ENCODE peak calls at places on chromosomes 7 and 10, in six cellular contexts. One of them, this sample, is unnamed.

GRCh38 chr10:126160571-126160970 is 227.7 kb downstream of the ADAM12 start:
- DNase-seq in endodermal cell: peak; percentile 73
- DNase-seq in GM06990: no peak
- DNase-seq in right cardiac atrium: no peak
- DNase-seq in AG04449: no peak
- DNase-seq in endothelial cell of umbilical vein: no peak
- DNase-seq in this sample: no peak

GRCh38 chr7:107972075-107972482 is 30.9 kb downstream of the LAMB1 start:
- DNase-seq in endodermal cell: no peak
- DNase-seq in GM06990: no peak
- DNase-seq in right cardiac atrium: no peak
- DNase-seq in AG04449: peak; percentile 12
- DNase-seq in endothelial cell of umbilical vein: peak; percentile 29
- DNase-seq in this sample: no peak

GRCh38 chr7:106345421-106346166 is 60.8 kb upstream of the NAMPT start:
- DNase-seq in endodermal cell: no peak
- DNase-seq in GM06990: no peak
- DNase-seq in right cardiac atrium: no peak
- DNase-seq in AG04449: no peak
- DNase-seq in endothelial cell of umbilical vein: peak; percentile 22
- DNase-seq in this sample: no peak

GRCh38 chr10:74008212-74008731 is 10.4 kb downstream of the VCL start:
- DNase-seq in endodermal cell: no peak
- DNase-seq in GM06990: peak; percentile 44
- DNase-seq in right cardiac atrium: no peak
- DNase-seq in AG04449: peak; percentile 74
- DNase-seq in endothelial cell of umbilical vein: peak; percentile 54
- DNase-seq in this sample: no peak

GRCh38 chr10:10722422-10722821 is 295.2 kb upstream of the CELF2 start:
- DNase-seq in endodermal cell: no peak
- DNase-seq in GM06990: no peak
- DNase-seq in right cardiac atrium: no peak
- DNase-seq in AG04449: no peak
- DNase-seq in endothelial cell of umbilical vein: no peak
- DNase-seq in this sample: no peak

GRCh38 chr7:137717811-137718271 is 128.9 kb downstream of the DGKI start:
- DNase-seq in endodermal cell: peak; percentile 78
- DNase-seq in GM06990: no peak
- DNase-seq in right cardiac atrium: no peak
- DNase-seq in AG04449: no peak
- DNase-seq in endothelial cell of umbilical vein: no peak
- DNase-seq in this sample: no peak

GRCh38 chr10:13808556-13809391 is 222.0 kb downstream of the PRPF18 start:
- DNase-seq in endodermal cell: no peak
- DNase-seq in GM06990: no peak
- DNase-seq in right cardiac atrium: no peak
- DNase-seq in AG04449: no peak
- DNase-seq in endothelial cell of umbilical vein: peak; percentile 82
- DNase-seq in this sample: no peak

GRCh38 chr7:43758861-43759683 is 592 bp downstream of the BLVRA start:
- DNase-seq in endodermal cell: peak; percentile 80
- DNase-seq in GM06990: peak; percentile 68
- DNase-seq in right cardiac atrium: peak; percentile 76
- DNase-seq in AG04449: no peak
- DNase-seq in endothelial cell of umbilical vein: peak; percentile 44
- DNase-seq in this sample: no peak

GRCh38 chr10:119301397-119301796 is 94.0 kb downstream of the GRK5 start:
- DNase-seq in endodermal cell: peak; percentile 49
- DNase-seq in GM06990: no peak
- DNase-seq in right cardiac atrium: no peak
- DNase-seq in AG04449: no peak
- DNase-seq in endothelial cell of umbilical vein: peak; percentile 65
- DNase-seq in this sample: no peak

GRCh38 chr7:97801108-97801507 is 69.2 kb downstream of the TAC1 start:
- DNase-seq in endodermal cell: no peak
- DNase-seq in GM06990: no peak
- DNase-seq in right cardiac atrium: no peak
- DNase-seq in AG04449: no peak
- DNase-seq in endothelial cell of umbilical vein: no peak
- DNase-seq in this sample: no peak

GRCh38 chr10:102230861-102231356 is 4.8 kb downstream of the ELOVL3 start:
- DNase-seq in endodermal cell: peak; percentile 90
- DNase-seq in GM06990: peak; percentile 54
- DNase-seq in right cardiac atrium: peak; percentile 69
- DNase-seq in AG04449: no peak
- DNase-seq in endothelial cell of umbilical vein: no peak
- DNase-seq in this sample: no peak

GRCh38 chr7:123819001-123819400 is 26.0 kb upstream of the HYAL4 start:
- DNase-seq in endodermal cell: no peak
- DNase-seq in GM06990: no peak
- DNase-seq in right cardiac atrium: no peak
- DNase-seq in AG04449: no peak
- DNase-seq in endothelial cell of umbilical vein: no peak
- DNase-seq in this sample: no peak

GRCh38 chr7:115533785-115534184 is 496.8 kb downstream of the TFEC start:
- DNase-seq in endodermal cell: no peak
- DNase-seq in GM06990: no peak
- DNase-seq in right cardiac atrium: no peak
- DNase-seq in AG04449: no peak
- DNase-seq in endothelial cell of umbilical vein: no peak
- DNase-seq in this sample: no peak

GRCh38 chr7:157844611-157845010 is 507.8 kb downstream of the DNAJB6 start:
- DNase-seq in endodermal cell: no peak
- DNase-seq in GM06990: no peak
- DNase-seq in right cardiac atrium: no peak
- DNase-seq in AG04449: no peak
- DNase-seq in endothelial cell of umbilical vein: no peak
- DNase-seq in this sample: no peak

GRCh38 chr10:52517017-52517416 is 202.9 kb downstream of the DKK1 start:
- DNase-seq in endodermal cell: no peak
- DNase-seq in GM06990: no peak
- DNase-seq in right cardiac atrium: no peak
- DNase-seq in AG04449: no peak
- DNase-seq in endothelial cell of umbilical vein: no peak
- DNase-seq in this sample: no peak

GRCh38 chr10:93461124-93461806 is 20.9 kb downstream of the MYOF start:
- DNase-seq in endodermal cell: no peak
- DNase-seq in GM06990: no peak
- DNase-seq in right cardiac atrium: no peak
- DNase-seq in AG04449: no peak
- DNase-seq in endothelial cell of umbilical vein: peak; percentile 67
- DNase-seq in this sample: peak; percentile 26

GRCh38 chr10:93873427-93874115 is 20.2 kb upstream of the SLC35G1 start:
- DNase-seq in endodermal cell: no peak
- DNase-seq in GM06990: no peak
- DNase-seq in right cardiac atrium: no peak
- DNase-seq in AG04449: peak; percentile 29
- DNase-seq in endothelial cell of umbilical vein: no peak
- DNase-seq in this sample: no peak

GRCh38 chr7:70299447-70299807 is 701.2 kb downstream of the AUTS2 start:
- DNase-seq in endodermal cell: no peak
- DNase-seq in GM06990: no peak
- DNase-seq in right cardiac atrium: no peak
- DNase-seq in AG04449: no peak
- DNase-seq in endothelial cell of umbilical vein: no peak
- DNase-seq in this sample: no peak

DNA sequence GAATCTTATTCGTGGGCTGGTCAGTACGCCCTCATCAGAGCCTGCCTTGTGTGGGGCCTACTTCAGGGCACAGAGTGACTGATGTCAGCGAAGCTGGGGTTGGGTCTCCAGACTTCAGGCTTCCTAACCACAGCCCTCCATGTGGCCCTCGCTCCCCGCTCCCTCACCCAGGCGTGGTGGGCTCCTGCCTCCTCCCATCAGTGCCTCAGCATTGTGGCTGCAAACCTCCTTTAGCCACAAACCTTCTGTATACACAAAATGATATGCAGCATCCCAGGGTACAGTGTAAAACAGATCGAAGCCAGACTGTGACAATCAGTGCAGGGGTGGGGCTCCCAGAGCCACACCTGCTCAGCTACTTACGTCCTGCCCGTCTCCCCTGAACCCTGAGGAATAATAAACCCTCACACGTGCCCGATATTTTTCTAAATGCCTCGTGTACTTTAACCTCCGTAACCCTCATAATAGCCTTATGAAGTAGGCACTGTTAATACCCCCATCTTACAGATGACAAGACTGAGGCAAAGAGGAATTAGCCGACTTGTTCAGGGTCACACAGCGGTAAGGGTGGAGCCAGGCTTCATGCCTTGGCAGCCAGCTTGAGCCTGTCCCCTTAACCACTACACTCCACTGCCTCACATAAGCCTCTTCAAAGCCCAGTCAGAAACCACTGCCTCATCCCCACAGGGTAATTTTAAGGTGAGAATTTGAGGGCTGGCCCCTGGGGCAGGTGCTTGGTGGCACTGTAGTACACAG is 7.3 kb upstream of the C10orf105 start:
- DNase-seq in endodermal cell: no peak
- DNase-seq in GM06990: peak; percentile 65
- DNase-seq in right cardiac atrium: no peak
- DNase-seq in AG04449: no peak
- DNase-seq in endothelial cell of umbilical vein: no peak
- DNase-seq in this sample: no peak
- H3K4me3 ChIP-seq in endodermal cell: no peak overlapping the region
- H3K4me3 ChIP-seq in GM06990: no peak overlapping the region
- H3K4me3 ChIP-seq in right cardiac atrium: no peak overlapping the region
- H3K4me3 ChIP-seq in AG04449: no peak overlapping the region
- H3K4me3 ChIP-seq in endothelial cell of umbilical vein: no peak overlapping the region
- H3K4me3 ChIP-seq in this sample: no peak overlapping the region

GRCh38 chr10:28681345-28681763 is 4.0 kb downstream of the BAMBI start:
- DNase-seq in endodermal cell: no peak
- DNase-seq in GM06990: no peak
- DNase-seq in right cardiac atrium: no peak
- DNase-seq in AG04449: no peak
- DNase-seq in endothelial cell of umbilical vein: no peak
- DNase-seq in this sample: no peak
- H3K4me3 ChIP-seq in endodermal cell: peak overlapping the region; percentile 96
- H3K4me3 ChIP-seq in GM06990: no peak overlapping the region
- H3K4me3 ChIP-seq in right cardiac atrium: peak overlapping the region; percentile 86
- H3K4me3 ChIP-seq in AG04449: no peak overlapping the region
- H3K4me3 ChIP-seq in endothelial cell of umbilical vein: no peak overlapping the region
- H3K4me3 ChIP-seq in this sample: no peak overlapping the region

GRCh38 chr10:16809074-16809718 is 8.0 kb downstream of the RSU1 start:
- DNase-seq in endodermal cell: peak; percentile 87
- DNase-seq in GM06990: no peak
- DNase-seq in right cardiac atrium: no peak
- DNase-seq in AG04449: no peak
- DNase-seq in endothelial cell of umbilical vein: peak; percentile 64
- DNase-seq in this sample: no peak

GRCh38 chr10:16814081-16814480 is 3.1 kb downstream of the RSU1 start:
- DNase-seq in endodermal cell: no peak
- DNase-seq in GM06990: no peak
- DNase-seq in right cardiac atrium: no peak
- DNase-seq in AG04449: no peak
- DNase-seq in endothelial cell of umbilical vein: no peak
- DNase-seq in this sample: no peak

GRCh38 chr10:16811292-16811691 is 5.9 kb downstream of the RSU1 start:
- DNase-seq in endodermal cell: no peak
- DNase-seq in GM06990: no peak
- DNase-seq in right cardiac atrium: no peak
- DNase-seq in AG04449: no peak
- DNase-seq in endothelial cell of umbilical vein: no peak
- DNase-seq in this sample: no peak

GRCh38 chr10:16816142-16816541 is 1.1 kb downstream of the RSU1 start:
- DNase-seq in endodermal cell: no peak
- DNase-seq in GM06990: no peak
- DNase-seq in right cardiac atrium: no peak
- DNase-seq in AG04449: no peak
- DNase-seq in endothelial cell of umbilical vein: no peak
- DNase-seq in this sample: no peak

DNA sequence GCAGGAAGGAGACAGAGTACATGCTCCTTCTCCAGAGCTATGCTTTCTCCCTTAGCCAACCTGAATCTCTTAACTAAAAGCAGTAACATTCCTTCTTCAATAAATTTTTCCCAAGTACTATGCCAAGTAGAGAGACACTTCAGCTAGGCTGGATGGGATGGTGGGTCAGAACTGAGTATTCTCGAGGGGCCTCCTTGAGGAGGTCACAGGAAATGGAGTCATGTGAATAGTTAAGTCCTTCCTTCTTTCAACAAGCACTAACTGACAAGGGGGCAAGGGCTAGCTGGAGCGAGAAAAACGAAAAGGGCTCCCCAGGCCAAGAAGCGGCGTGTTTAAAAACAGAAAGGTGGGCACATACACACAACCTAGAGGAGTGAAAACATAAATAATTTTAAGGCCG is 5.5 kb downstream of the RSU1 start:
- DNase-seq in endodermal cell: no peak
- DNase-seq in GM06990: no peak
- DNase-seq in right cardiac atrium: no peak
- DNase-seq in AG04449: no peak
- DNase-seq in endothelial cell of umbilical vein: no peak
- DNase-seq in this sample: no peak
- H3K4me3 ChIP-seq in endodermal cell: no peak overlapping the region
- H3K4me3 ChIP-seq in GM06990: no peak overlapping the region
- H3K4me3 ChIP-seq in right cardiac atrium: no peak overlapping the region
- H3K4me3 ChIP-seq in AG04449: no peak overlapping the region
- H3K4me3 ChIP-seq in endothelial cell of umbilical vein: no peak overlapping the region
- H3K4me3 ChIP-seq in this sample: no peak overlapping the region

GRCh38 chr10:21369697-21370096 is 155.8 kb downstream of the SKIDA1 start:
- DNase-seq in endodermal cell: no peak
- DNase-seq in GM06990: no peak
- DNase-seq in right cardiac atrium: no peak
- DNase-seq in AG04449: no peak
- DNase-seq in endothelial cell of umbilical vein: peak; percentile 92
- DNase-seq in this sample: no peak

GRCh38 chr10:21368022-21368582 is 157.4 kb downstream of the SKIDA1 start:
- DNase-seq in endodermal cell: no peak
- DNase-seq in GM06990: no peak
- DNase-seq in right cardiac atrium: no peak
- DNase-seq in AG04449: no peak
- DNase-seq in endothelial cell of umbilical vein: no peak
- DNase-seq in this sample: no peak

GRCh38 chr10:21368728-21369425 is 156.6 kb downstream of the SKIDA1 start:
- DNase-seq in endodermal cell: no peak
- DNase-seq in GM06990: no peak
- DNase-seq in right cardiac atrium: no peak
- DNase-seq in AG04449: no peak
- DNase-seq in endothelial cell of umbilical vein: peak; percentile 50
- DNase-seq in this sample: no peak

DNA sequence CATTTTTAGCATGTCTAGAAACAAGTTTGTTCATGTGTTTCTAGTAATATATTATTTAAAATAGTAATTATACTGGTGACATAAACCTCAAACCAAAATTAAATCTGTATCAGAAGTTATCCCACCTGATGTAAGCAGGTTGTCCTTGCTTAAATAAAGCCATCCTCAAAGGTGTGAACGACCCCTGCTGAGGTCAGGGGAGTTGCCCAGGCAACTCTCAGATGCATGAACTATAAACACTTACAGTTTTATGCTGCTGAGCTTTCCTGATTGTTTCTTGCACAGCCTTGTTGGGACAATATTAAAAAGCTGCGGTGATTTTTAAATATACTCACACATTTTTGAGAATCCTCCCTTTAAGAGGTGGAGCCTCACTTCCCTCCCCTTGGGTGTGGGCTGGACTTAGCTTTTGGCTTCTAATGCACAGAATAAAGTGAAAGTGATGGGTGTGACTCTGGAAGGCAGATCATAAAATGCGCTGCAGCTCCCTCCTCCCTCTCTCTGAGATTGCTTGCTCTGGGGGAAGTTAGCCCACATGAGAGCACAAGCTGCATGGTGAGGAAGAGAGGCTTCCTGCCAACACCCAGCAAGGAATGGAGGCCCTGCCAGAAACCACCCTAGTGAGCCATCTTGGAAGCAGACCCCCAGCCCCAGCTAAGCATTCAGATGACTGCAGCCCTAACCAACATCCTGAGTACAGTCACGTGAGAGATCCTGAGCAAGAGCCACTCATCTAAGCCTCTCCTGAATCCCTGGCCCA is 152.7 kb downstream of the SKIDA1 start:
- DNase-seq in endodermal cell: peak; percentile 78
- DNase-seq in GM06990: peak; percentile 47
- DNase-seq in right cardiac atrium: peak; percentile 61
- DNase-seq in AG04449: peak; percentile 72
- DNase-seq in endothelial cell of umbilical vein: peak; percentile 88
- DNase-seq in this sample: no peak
- H3K4me3 ChIP-seq in endodermal cell: no peak overlapping the region
- H3K4me3 ChIP-seq in GM06990: no peak overlapping the region
- H3K4me3 ChIP-seq in right cardiac atrium: peak overlapping the region; percentile 20
- H3K4me3 ChIP-seq in AG04449: peak overlapping the region; percentile 36
- H3K4me3 ChIP-seq in endothelial cell of umbilical vein: no peak overlapping the region
- H3K4me3 ChIP-seq in this sample: no peak overlapping the region